ENCODE peak calls at places on chromosomes 3 and 15, in nine cellular contexts. J is neural progenitor cell; G is fibroblast of lung; S is heart left ventricle; K is H1; N is GM23248; H is breast epithelium; I is CD4-positive, alpha-beta memory T cell; M is tibial nerve. F is an unnamed sample.

GRCh38 chr3:103218793-103219192 is 784.0 kb downstream of the ZPLD1 start:
- DNase-seq in N (no peak), I (no peak), S (no peak), J (no peak), H (no peak), M (no peak), G (peak; percentile 64), K (no peak), F (no peak)

GRCh38 chr3:52473031-52473430 is 17.6 kb downstream of the NISCH start:
- DNase-seq in G (no peak), M (no peak), S (peak; percentile 40), H (no peak), J (no peak), K (no peak), I (no peak), N (no peak), F (no peak)

GRCh38 chr3:136249593-136250225 is 431 bp upstream of the PCCB start:
- DNase-seq in S (no peak), I (no peak), K (no peak), N (no peak), J (no peak), M (no peak), H (no peak), G (no peak), F (no peak)

GRCh38 chr3:63481627-63482026 is 170.8 kb upstream of the SNTN start:
- DNase-seq in I (no peak), N (no peak), K (no peak), S (no peak), J (no peak), M (no peak), H (no peak), G (no peak), F (no peak)

GRCh38 chr3:174408310-174408709 is 450.8 kb upstream of the NAALADL2 start:
- DNase-seq in N (peak; percentile 45), M (no peak), J (no peak), I (no peak), H (no peak), S (no peak), G (peak; percentile 68), K (no peak), F (no peak)

GRCh38 chr3:24963762-24964625 is 464.1 kb upstream of the RARB start:
- DNase-seq in S (no peak), K (no peak), N (peak; percentile 50), M (no peak), G (peak; percentile 29), H (no peak), I (no peak), J (peak; percentile 52), F (peak; percentile 56)

GRCh38 chr15:78034495-78035191 is 42.9 kb downstream of the TBC1D2B start:
- DNase-seq in J (no peak), H (no peak), G (no peak), N (no peak), I (peak; percentile 81), M (no peak), K (no peak), S (no peak), F (no peak)

GRCh38 chr3:170038434-170039110 is 777 bp downstream of the GPR160 start:
- DNase-seq in I (peak; percentile 35), N (peak; percentile 25), K (peak; percentile 36), J (peak; percentile 66), H (no peak), S (no peak), M (no peak), G (no peak), F (peak; percentile 67)

GRCh38 chr3:167602041-167602440 is 51.7 kb downstream of the WDR49 start:
- DNase-seq in M (no peak), S (no peak), N (no peak), H (no peak), K (no peak), J (peak; percentile 16), I (no peak), G (no peak), F (no peak)

GRCh38 chr3:39927479-39927878 is 118.1 kb downstream of the MYRIP start:
- DNase-seq in I (no peak), G (no peak), M (no peak), N (no peak), S (no peak), J (no peak), H (no peak), K (no peak), F (no peak)

GRCh38 chr3:170836491-170836890 is 33.5 kb downstream of the RPL22L1 start:
- DNase-seq in I (no peak), J (no peak), S (no peak), M (no peak), N (no peak), K (no peak), H (no peak), G (no peak), F (peak; percentile 12)

GRCh38 chr15:34348735-34349300 is 5.7 kb downstream of the NUTM1 start:
- DNase-seq in M (no peak), J (no peak), H (no peak), G (no peak), S (no peak), K (no peak), N (no peak), I (no peak), F (no peak)

GRCh38 chr15:59165726-59166125 is 40.9 kb upstream of the LDHAL6B start:
- DNase-seq in H (no peak), I (no peak), N (peak; percentile 21), M (no peak), S (no peak), K (no peak), G (peak; percentile 41), J (no peak), F (no peak)

GRCh38 chr3:12986986-12987385 is 86.2 kb downstream of the IQSEC1 start:
- DNase-seq in K (no peak), G (no peak), N (no peak), I (no peak), J (peak; percentile 67), M (no peak), S (peak; percentile 75), H (no peak), F (no peak)

GRCh38 chr3:116233921-116234320 is 211.4 kb downstream of the LSAMP start:
- DNase-seq in J (no peak), G (no peak), I (no peak), H (no peak), K (no peak), N (no peak), M (no peak), S (no peak), F (no peak)

GRCh38 chr3:126197854-126198584 is 17.6 kb upstream of the ALDH1L1 start:
- DNase-seq in M (peak; percentile 84), K (no peak), S (peak; percentile 46), N (peak; percentile 82), G (peak; percentile 41), J (peak; percentile 63), I (peak; percentile 19), H (no peak), F (peak; percentile 86)

GRCh38 chr15:92655178-92655995 is at the start of gene FAM174B:
- DNase-seq in G (peak; percentile 57), N (peak; percentile 57), H (no peak), S (peak; percentile 51), K (no peak), I (no peak), J (peak; percentile 84), M (no peak), F (no peak)

GRCh38 chr3:170055209-170055608 is 17.4 kb downstream of the GPR160 start:
- DNase-seq in G (peak; percentile 58), I (no peak), M (no peak), J (no peak), S (no peak), H (no peak), N (peak; percentile 57), K (no peak), F (peak; percentile 61)

GRCh38 chr3:129606522-129607390 is at the start of gene PLXND1:
- DNase-seq in G (peak; percentile 62), H (no peak), M (no peak), I (peak; percentile 36), S (peak; percentile 86), K (no peak), J (peak; percentile 90), N (peak; percentile 80), F (peak; percentile 49)

GRCh38 chr3:123442125-123442524 is 6.8 kb downstream of the ADCY5 start:
- DNase-seq in M (no peak), S (no peak), H (no peak), G (no peak), K (no peak), J (no peak), N (no peak), I (no peak), F (no peak)
- H3K27ac ChIP-seq in M (no peak overlapping the region), S (peak overlapping the region; percentile 68), H (no peak overlapping the region), G (no peak overlapping the region), K (no peak overlapping the region), J (no peak overlapping the region), N (no peak overlapping the region), I (no peak overlapping the region), F (no peak overlapping the region)

DNA sequence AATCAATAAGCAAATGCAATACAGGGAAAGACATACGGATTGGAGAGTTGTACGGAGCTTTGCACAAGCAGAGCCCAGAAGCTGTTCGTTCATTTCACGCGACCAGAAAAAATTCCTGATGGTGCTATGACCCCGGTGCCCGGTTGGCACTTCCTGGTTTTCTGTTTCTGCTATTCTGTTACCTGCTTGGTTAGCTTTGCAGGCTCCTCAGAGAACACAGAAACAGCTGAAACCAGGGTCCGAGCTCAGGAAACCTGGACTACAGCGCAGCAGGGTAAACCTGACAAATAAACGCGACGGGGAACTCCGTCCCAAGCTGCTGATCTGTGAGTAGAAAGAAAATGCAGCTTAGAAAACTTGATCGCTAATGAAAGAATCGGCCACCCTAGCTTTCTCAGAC is 893 bp downstream of the CNTN3 start:
- DNase-seq in G (no peak), H (no peak), M (no peak), J (peak; percentile 23), K (no peak), N (peak; percentile 56), I (no peak), S (no peak), F (no peak)
- H3K27ac ChIP-seq in G (no peak overlapping the region), H (no peak overlapping the region), M (no peak overlapping the region), J (no peak overlapping the region), K (no peak overlapping the region), N (peak overlapping the region; percentile 57), I (no peak overlapping the region), S (no peak overlapping the region), F (no peak overlapping the region)

DNA sequence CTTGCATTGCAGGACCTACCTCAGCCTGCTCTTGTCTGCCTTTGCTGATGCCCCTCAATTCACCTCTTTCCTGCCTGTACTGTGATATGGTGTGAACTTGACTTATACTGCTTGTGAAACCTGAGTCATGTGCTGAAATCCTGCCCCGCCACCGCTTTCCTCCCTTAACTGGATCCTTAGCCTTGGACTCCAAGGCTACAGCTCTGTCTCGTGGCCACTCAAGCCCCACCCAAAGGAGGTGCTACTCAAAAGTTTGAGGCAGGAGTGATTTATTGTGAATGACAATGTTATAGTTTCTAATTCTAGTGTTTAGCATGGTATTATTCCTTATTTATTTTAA is 56.1 kb downstream of the MYZAP start:
- DNase-seq in J (no peak), M (no peak), K (no peak), N (peak; percentile 85), S (no peak), I (no peak), H (no peak), G (peak; percentile 48), F (no peak)
- H3K27ac ChIP-seq in J (no peak overlapping the region), M (no peak overlapping the region), K (no peak overlapping the region), N (peak overlapping the region; percentile 47), S (peak overlapping the region; percentile 80), I (no peak overlapping the region), H (peak overlapping the region; percentile 11), G (no peak overlapping the region), F (no peak overlapping the region)

DNA sequence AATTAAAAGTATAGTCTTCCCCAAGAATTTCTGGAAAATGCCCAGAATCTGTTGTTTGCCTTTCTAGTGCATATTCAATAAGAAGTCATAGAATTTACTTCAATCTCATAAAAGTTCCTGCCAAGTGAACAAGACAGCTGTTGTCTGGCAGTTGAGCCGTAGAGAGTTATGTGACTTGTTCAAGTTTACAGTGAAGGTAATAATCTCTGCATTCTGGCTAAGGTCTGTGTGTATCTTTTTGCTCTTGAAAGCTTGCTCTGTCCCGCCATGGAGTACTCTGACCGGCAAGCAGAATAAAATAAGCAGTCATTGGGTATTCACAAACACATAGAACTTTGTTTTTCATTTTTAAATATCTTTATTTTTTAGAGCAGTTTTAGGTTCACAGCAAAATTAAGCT is 77.8 kb downstream of the GHSR start:
- DNase-seq in H (no peak), G (no peak), N (no peak), S (no peak), J (no peak), K (no peak), I (no peak), M (no peak), F (no peak)
- H3K27ac ChIP-seq in H (no peak overlapping the region), G (no peak overlapping the region), N (no peak overlapping the region), S (peak overlapping the region; percentile 22), J (no peak overlapping the region), K (no peak overlapping the region), I (no peak overlapping the region), M (no peak overlapping the region), F (no peak overlapping the region)